ENCODE peak calls at places on chromosome 16, in eight cellular contexts. C is omental fat pad, W is lower lobe of right lung, Q is stomach, A is H9, L is GM12865, V is cardiac muscle cell, J is Peyer's patch. H is an unnamed sample.

GRCh38 chr16:53043462-53043861 is 9.2 kb downstream of the CHD9NB start:
- DNase-seq in C (no peak), W (no peak), Q (no peak), A (no peak), L (no peak), V (peak), J (no peak), H (no peak)

GRCh38 chr16:86836503-86837125 is 258.3 kb downstream of the FOXL1 start:
- DNase-seq in C (no peak), W (no peak), Q (no peak), A (no peak), L (no peak), V (peak), J (no peak), H (no peak)

GRCh38 chr16:12584488-12585233 is 219.0 kb downstream of the CPPED1 start:
- DNase-seq in C (no peak), W (no peak), Q (no peak), A (no peak), L (no peak), V (peak), J (no peak), H (no peak)

GRCh38 chr16:84115919-84116719 is 623 bp downstream of the MBTPS1 start:
- DNase-seq in C (no peak), W (no peak), Q (peak), A (no peak), L (peak), V (peak), J (peak), H (no peak)

GRCh38 chr16:73371584-73372319 is 323.8 kb upstream of the ZFHX3 start:
- DNase-seq in C (no peak), W (no peak), Q (no peak), A (no peak), L (no peak), V (no peak), J (no peak), H (no peak)

GRCh38 chr16:57092786-57093301 is 461 bp downstream of the CPNE2 start:
- DNase-seq in C (peak), W (peak), Q (peak), A (peak), L (peak), V (peak), J (no peak), H (no peak)

GRCh38 chr16:67164599-67165061 is at the start of gene HSF4:
- DNase-seq in C (no peak), W (peak), Q (peak), A (no peak), L (no peak), V (peak), J (no peak), H (no peak)

GRCh38 chr16:55204094-55204493 is 119.9 kb upstream of the IRX6 start:
- DNase-seq in C (no peak), W (no peak), Q (no peak), A (no peak), L (no peak), V (no peak), J (no peak), H (no peak)

GRCh38 chr16:23505942-23506605 is 4.2 kb downstream of the GGA2 start:
- DNase-seq in C (no peak), W (no peak), Q (no peak), A (no peak), L (peak), V (no peak), J (no peak), H (no peak)

GRCh38 chr16:56372938-56373337 is 52.4 kb downstream of the AMFR start:
- DNase-seq in C (no peak), W (no peak), Q (no peak), A (no peak), L (no peak), V (no peak), J (no peak), H (no peak)

GRCh38 chr16:14196539-14196938 is 125.4 kb downstream of the MRTFB start:
- DNase-seq in C (no peak), W (no peak), Q (no peak), A (no peak), L (peak), V (peak), J (no peak), H (no peak)

GRCh38 chr16:4521971-4522623 is 16.5 kb downstream of the CDIP1 start:
- DNase-seq in C (no peak), W (no peak), Q (no peak), A (peak), L (no peak), V (peak), J (no peak), H (no peak)

GRCh38 chr16:84467256-84467655 is 37.2 kb downstream of the MEAK7 start:
- DNase-seq in C (no peak), W (no peak), Q (no peak), A (no peak), L (no peak), V (no peak), J (no peak), H (no peak)

GRCh38 chr16:66842765-66843164 is 1.4 kb upstream of the CA7 start:
- DNase-seq in C (no peak), W (no peak), Q (peak), A (no peak), L (no peak), V (no peak), J (no peak), H (no peak)

GRCh38 chr16:58753711-58754134 is 19.6 kb upstream of the GOT2 start:
- DNase-seq in C (no peak), W (no peak), Q (no peak), A (peak), L (no peak), V (no peak), J (no peak), H (no peak)

GRCh38 chr16:81929841-81930240 is 81.4 kb downstream of the SDR42E1 start:
- DNase-seq in C (no peak), W (no peak), Q (no peak), A (no peak), L (no peak), V (no peak), J (no peak), H (no peak)

GRCh38 chr16:4700380-4700996 is 7.1 kb downstream of the NUDT16L1 start:
- DNase-seq in C (no peak), W (no peak), Q (no peak), A (no peak), L (no peak), V (no peak), J (no peak), H (no peak)

GRCh38 chr16:1884155-1884760 is 12.3 kb upstream of the MEIOB start:
- DNase-seq in C (no peak), W (no peak), Q (no peak), A (no peak), L (no peak), V (peak), J (no peak), H (no peak)

GRCh38 chr16:50065624-50066481 is at the start of gene HEATR3:
- DNase-seq in C (peak), W (peak), Q (peak), A (peak), L (peak), V (peak), J (peak), H (peak)
- TF ChIP-seq CTCF in C (no peak), W (no peak), Q (no peak), A (no peak), L (peak), V (no peak), J (no peak), H (no peak)

GRCh38 chr16:68355447-68356248 is 44.8 kb downstream of the PRMT7 start:
- DNase-seq in C (no peak), W (peak), Q (no peak), A (no peak), L (peak), V (no peak), J (no peak), H (no peak)
- TF ChIP-seq CTCF in C (no peak), W (no peak), Q (no peak), A (peak), L (no peak), V (no peak), J (no peak), H (no peak)

GRCh38 chr16:49441366-49441780 is 67.8 kb downstream of the C16orf78 start:
- DNase-seq in C (no peak), W (no peak), Q (peak), A (peak), L (peak), V (peak), J (peak), H (peak)

GRCh38 chr16:49439676-49440075 is 66.1 kb downstream of the C16orf78 start:
- DNase-seq in C (no peak), W (no peak), Q (no peak), A (no peak), L (no peak), V (no peak), J (no peak), H (no peak)

GRCh38 chr16:49442805-49443204 is 69.2 kb downstream of the C16orf78 start:
- DNase-seq in C (no peak), W (no peak), Q (no peak), A (no peak), L (no peak), V (no peak), J (no peak), H (no peak)

GRCh38 chr16:49439050-49439449 is 65.4 kb downstream of the C16orf78 start:
- DNase-seq in C (no peak), W (no peak), Q (no peak), A (no peak), L (no peak), V (no peak), J (no peak), H (no peak)

DNA sequence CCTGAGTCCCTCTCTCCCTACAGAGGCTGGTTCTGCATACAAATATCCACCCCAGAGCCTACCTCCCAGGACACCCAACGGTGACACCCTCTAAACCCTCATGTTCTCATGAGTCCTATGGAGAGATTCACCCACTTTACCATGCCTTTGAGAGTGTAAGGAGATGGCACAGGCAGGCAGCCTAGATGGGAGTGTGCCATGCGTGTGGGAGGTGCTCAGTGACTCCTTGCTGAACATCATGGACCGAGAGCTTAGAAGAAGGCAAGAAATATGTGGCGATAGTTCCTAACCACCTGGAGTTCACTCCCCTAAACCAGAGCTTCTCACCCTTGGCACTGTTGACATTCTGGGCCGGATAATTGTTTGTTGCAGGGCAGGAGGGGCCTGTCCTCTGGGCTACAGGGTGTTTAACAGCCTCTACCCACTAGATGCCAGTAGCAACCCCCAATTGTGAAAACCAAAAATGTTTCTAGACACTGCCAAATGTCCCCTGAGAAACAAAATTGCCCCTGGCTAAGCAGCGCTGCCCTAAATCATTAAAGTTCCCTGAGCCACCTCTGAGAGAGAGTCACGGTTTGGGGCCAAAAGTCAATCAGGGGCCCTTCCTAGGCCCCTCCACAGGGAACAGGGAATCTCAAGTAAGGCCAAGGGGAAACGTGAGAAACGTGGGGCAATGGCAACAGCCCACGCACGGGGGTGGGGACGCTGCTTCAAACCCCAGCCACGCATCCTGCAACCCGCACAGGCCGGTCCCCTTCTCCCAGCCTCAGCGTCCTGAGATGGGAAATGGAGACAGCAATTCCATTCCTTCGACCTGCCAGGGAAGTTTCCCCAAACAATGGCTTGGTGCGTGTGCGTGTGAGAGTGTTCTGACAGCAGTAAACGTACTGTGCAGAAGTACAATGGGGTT is 66.8 kb downstream of the C16orf78 start:
- DNase-seq in C (no peak), W (no peak), Q (no peak), A (no peak), L (no peak), V (no peak), J (no peak), H (no peak)
- TF ChIP-seq CTCF in C (no peak), W (no peak), Q (no peak), A (peak), L (peak), V (no peak), J (no peak), H (no peak)

GRCh38 chr16:31810863-31811262 is 62.7 kb upstream of the ZNF267 start:
- DNase-seq in C (no peak), W (no peak), Q (no peak), A (no peak), L (no peak), V (no peak), J (no peak), H (no peak)
- TF ChIP-seq CTCF in C (no peak), W (no peak), Q (no peak), A (no peak), L (no peak), V (no peak), J (no peak), H (no peak)

H was measured in natural killer cell.